ENCODE peak calls at places on chromosomes 11 and 22, in five cellular contexts. One of them, this sample, is unnamed.

GRCh38 chr22:43013355-43014061 is 1.4 kb downstream of the PACSIN2 start:
- DNase-seq in fibroblast of gingiva: no peak
- DNase-seq in NCI-H1417: no peak
- DNase-seq in progenitor cell of endocrine pancreas: no peak
- DNase-seq in heart right ventricle: no peak
- DNase-seq in this sample: no peak

GRCh38 chr11:69874178-69874983 is 55.2 kb upstream of the FGF3 start:
- DNase-seq in heart right ventricle: no peak
- DNase-seq in NCI-H1417: no peak
- DNase-seq in progenitor cell of endocrine pancreas: no peak
- DNase-seq in fibroblast of gingiva: no peak
- DNase-seq in this sample: no peak

GRCh38 chr11:15557831-15558230 is 443.1 kb downstream of the INSC start:
- DNase-seq in NCI-H1417: no peak
- DNase-seq in heart right ventricle: no peak
- DNase-seq in progenitor cell of endocrine pancreas: no peak
- DNase-seq in fibroblast of gingiva: no peak
- DNase-seq in this sample: no peak

GRCh38 chr11:9489366-9489765 is 28.6 kb downstream of the ZNF143 start:
- DNase-seq in NCI-H1417: no peak
- DNase-seq in progenitor cell of endocrine pancreas: no peak
- DNase-seq in fibroblast of gingiva: peak
- DNase-seq in heart right ventricle: no peak
- DNase-seq in this sample: no peak

GRCh38 chr11:130166457-130166784 is 6.8 kb downstream of the ST14 start:
- DNase-seq in progenitor cell of endocrine pancreas: no peak
- DNase-seq in heart right ventricle: no peak
- DNase-seq in NCI-H1417: no peak
- DNase-seq in fibroblast of gingiva: peak
- DNase-seq in this sample: no peak

GRCh38 chr11:114082415-114082748 is 22.9 kb downstream of the ZBTB16 start:
- DNase-seq in fibroblast of gingiva: peak
- DNase-seq in heart right ventricle: no peak
- DNase-seq in NCI-H1417: no peak
- DNase-seq in progenitor cell of endocrine pancreas: no peak
- DNase-seq in this sample: no peak

GRCh38 chr11:121471167-121471566 is 18.4 kb upstream of the SORL1-AS1 start:
- DNase-seq in fibroblast of gingiva: no peak
- DNase-seq in progenitor cell of endocrine pancreas: no peak
- DNase-seq in NCI-H1417: no peak
- DNase-seq in heart right ventricle: no peak
- DNase-seq in this sample: no peak

GRCh38 chr11:14124886-14125285 is 162.4 kb downstream of the SPON1 start:
- DNase-seq in fibroblast of gingiva: no peak
- DNase-seq in heart right ventricle: no peak
- DNase-seq in NCI-H1417: no peak
- DNase-seq in progenitor cell of endocrine pancreas: no peak
- DNase-seq in this sample: no peak

GRCh38 chr11:35334385-35335090 is 84.8 kb downstream of the SLC1A2 start:
- DNase-seq in NCI-H1417: peak
- DNase-seq in progenitor cell of endocrine pancreas: no peak
- DNase-seq in heart right ventricle: no peak
- DNase-seq in fibroblast of gingiva: no peak
- DNase-seq in this sample: no peak

GRCh38 chr11:250740-251299 is 14.0 kb downstream of the PSMD13 start:
- DNase-seq in progenitor cell of endocrine pancreas: peak
- DNase-seq in fibroblast of gingiva: peak
- DNase-seq in heart right ventricle: peak
- DNase-seq in NCI-H1417: peak
- DNase-seq in this sample: no peak

GRCh38 chr22:33476716-33477115 is 418.5 kb upstream of the SYN3 start:
- DNase-seq in progenitor cell of endocrine pancreas: no peak
- DNase-seq in NCI-H1417: no peak
- DNase-seq in heart right ventricle: no peak
- DNase-seq in fibroblast of gingiva: peak
- DNase-seq in this sample: no peak

GRCh38 chr11:10785146-10785474 is 23.6 kb downstream of the EIF4G2 start:
- DNase-seq in fibroblast of gingiva: no peak
- DNase-seq in NCI-H1417: peak
- DNase-seq in progenitor cell of endocrine pancreas: no peak
- DNase-seq in heart right ventricle: no peak
- DNase-seq in this sample: no peak

GRCh38 chr11:66371627-66372415 is at the start of gene SLC29A2:
- DNase-seq in fibroblast of gingiva: no peak
- DNase-seq in progenitor cell of endocrine pancreas: peak
- DNase-seq in heart right ventricle: peak
- DNase-seq in NCI-H1417: peak
- DNase-seq in this sample: peak

This sample was measured in HuH-7.5.